ENCODE peak calls at places on chromosomes 6 and 20, in six cellular contexts. G, X, P, K, V and Y are unnamed samples.

GRCh38 chr20:32737371-32738223 is 5.7 kb downstream of the COMMD7 start:
- DNase-seq in G (no peak), X (no peak), P (no peak), K (no peak), V (peak), Y (no peak)

GRCh38 chr20:57594092-57594911 is 25.9 kb downstream of the ZBP1 start:
- DNase-seq in G (peak), X (peak), P (peak), K (peak), V (peak), Y (peak)

GRCh38 chr6:53321701-53322100 is 27.0 kb downstream of the ELOVL5 start:
- DNase-seq in G (no peak), X (no peak), P (no peak), K (no peak), V (no peak), Y (no peak)

GRCh38 chr20:18006684-18007083 is 37.9 kb downstream of the MGME1 start:
- DNase-seq in G (no peak), X (no peak), P (no peak), K (no peak), V (no peak), Y (no peak)

GRCh38 chr20:63736893-63737689 is 627 bp downstream of the LIME1 start:
- DNase-seq in G (peak), X (peak), P (peak), K (no peak), V (no peak), Y (no peak)

GRCh38 chr6:89144358-89145041 is 1.4 kb upstream of the PM20D2 start:
- DNase-seq in G (no peak), X (no peak), P (no peak), K (no peak), V (peak), Y (no peak)

GRCh38 chr6:160256445-160256844 is 2.2 kb downstream of the SLC22A2 start:
- DNase-seq in G (no peak), X (no peak), P (no peak), K (peak), V (no peak), Y (no peak)

GRCh38 chr20:11921326-11921725 is 3.6 kb downstream of the BTBD3 start:
- DNase-seq in G (no peak), X (no peak), P (no peak), K (no peak), V (no peak), Y (no peak)

GRCh38 chr6:113809818-113810217 is 47.3 kb upstream of the MARCKS start:
- DNase-seq in G (no peak), X (no peak), P (no peak), K (no peak), V (peak), Y (no peak)

GRCh38 chr6:118893095-118893881 is 664 bp upstream of the ASF1A start:
- DNase-seq in G (peak), X (peak), P (peak), K (peak), V (peak), Y (no peak)

GRCh38 chr6:154621611-154622010 is 111.1 kb upstream of the CNKSR3 start:
- DNase-seq in G (no peak), X (no peak), P (no peak), K (no peak), V (no peak), Y (no peak)

GRCh38 chr6:44152109-44152461 is 6.5 kb upstream of the CAPN11 start:
- DNase-seq in G (no peak), X (no peak), P (no peak), K (no peak), V (no peak), Y (no peak)
- TF ChIP-seq CTCF in G (no peak), X (peak), P (no peak), K (peak), V (no peak), Y (no peak)

GRCh38 chr20:1466211-1467081 is at the start of gene NSFL1C:
- DNase-seq in G (peak), X (peak), P (peak), K (peak), V (peak), Y (peak)
- TF ChIP-seq CTCF in G (peak), X (peak), P (peak), K (peak), V (peak), Y (peak)

DNA sequence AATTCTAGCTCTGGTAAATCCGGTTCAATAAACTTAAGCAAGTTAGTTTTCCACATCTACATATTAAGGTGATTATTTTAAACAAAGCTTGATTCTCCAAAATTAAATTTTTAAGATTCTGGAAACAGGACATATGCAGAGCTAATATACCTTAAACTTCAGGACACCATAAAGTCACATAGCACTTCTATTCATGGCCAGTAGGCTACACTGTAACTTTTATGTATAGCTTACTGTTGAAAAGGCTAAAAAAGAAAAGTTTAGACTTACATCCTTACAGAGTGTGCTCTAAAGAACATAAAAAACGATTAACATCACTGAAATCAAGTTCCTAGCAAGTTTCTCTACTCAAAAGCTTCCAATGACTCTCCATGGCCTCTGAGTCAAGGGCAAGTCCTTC is 224.7 kb downstream of the PTPRK start:
- DNase-seq in G (no peak), X (no peak), P (no peak), K (no peak), V (no peak), Y (no peak)
- TF ChIP-seq CTCF in G (no peak), X (no peak), P (no peak), K (no peak), V (no peak), Y (no peak)

GRCh38 chr6:105402090-105402980 is 547 bp downstream of the PREP start:
- DNase-seq in G (peak), X (no peak), P (peak), K (peak), V (peak), Y (peak)
- TF ChIP-seq CTCF in G (no peak), X (no peak), P (no peak), K (no peak), V (no peak), Y (no peak)

GRCh38 chr6:20946037-20946436 is 411.8 kb downstream of the CDKAL1 start:
- DNase-seq in G (no peak), X (no peak), P (no peak), K (no peak), V (peak), Y (no peak)
- TF ChIP-seq CTCF in G (no peak), X (no peak), P (no peak), K (no peak), V (no peak), Y (peak)

DNA sequence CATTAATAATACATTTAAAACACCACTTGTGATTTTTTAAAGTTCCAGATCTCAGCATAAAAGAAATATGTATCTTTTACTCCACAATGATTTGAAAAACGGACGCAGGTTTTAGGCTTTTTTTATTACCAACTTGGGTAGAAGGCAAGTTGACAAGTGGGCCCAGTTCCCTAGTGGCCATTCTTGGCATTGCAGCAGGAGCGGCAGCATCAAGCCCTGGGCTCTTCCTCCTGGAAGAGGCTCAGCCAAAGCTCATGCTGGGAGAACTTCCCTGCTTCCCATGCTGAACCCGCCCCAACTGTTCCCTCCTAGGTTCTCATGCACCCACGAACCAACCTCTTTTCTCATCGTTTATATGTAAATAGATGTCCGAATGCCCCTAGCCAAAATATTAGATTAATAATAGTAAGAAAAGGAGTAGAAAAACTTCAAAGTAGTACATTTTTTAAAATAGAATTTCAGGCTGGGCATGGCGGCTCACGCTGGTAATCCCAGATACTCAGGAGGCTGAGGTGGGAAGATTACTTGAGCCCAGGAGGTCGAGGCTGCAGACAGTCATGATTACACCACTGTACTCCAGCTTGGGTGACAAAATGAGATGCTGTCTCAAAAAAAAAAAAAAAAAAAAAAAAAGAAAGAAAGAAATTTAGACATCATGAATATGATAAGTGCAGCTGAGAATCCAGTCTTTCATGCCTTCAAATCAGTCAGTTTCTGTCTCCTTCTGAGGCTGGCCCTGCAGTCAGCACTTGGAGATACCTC is 18.2 kb upstream of the MYB start:
- DNase-seq in G (peak), X (no peak), P (peak), K (no peak), V (peak), Y (peak)
- TF ChIP-seq CTCF in G (peak), X (no peak), P (peak), K (peak), V (peak), Y (peak)

GRCh38 chr6:48447251-48447650 is 336.3 kb upstream of the PTCHD4 start:
- DNase-seq in G (no peak), X (no peak), P (no peak), K (peak), V (no peak), Y (no peak)

GRCh38 chr6:48449002-48449401 is 338.0 kb upstream of the PTCHD4 start:
- DNase-seq in G (no peak), X (no peak), P (no peak), K (no peak), V (peak), Y (no peak)
- TF ChIP-seq CTCF in G (no peak), X (no peak), P (no peak), K (no peak), V (no peak), Y (no peak)

DNA sequence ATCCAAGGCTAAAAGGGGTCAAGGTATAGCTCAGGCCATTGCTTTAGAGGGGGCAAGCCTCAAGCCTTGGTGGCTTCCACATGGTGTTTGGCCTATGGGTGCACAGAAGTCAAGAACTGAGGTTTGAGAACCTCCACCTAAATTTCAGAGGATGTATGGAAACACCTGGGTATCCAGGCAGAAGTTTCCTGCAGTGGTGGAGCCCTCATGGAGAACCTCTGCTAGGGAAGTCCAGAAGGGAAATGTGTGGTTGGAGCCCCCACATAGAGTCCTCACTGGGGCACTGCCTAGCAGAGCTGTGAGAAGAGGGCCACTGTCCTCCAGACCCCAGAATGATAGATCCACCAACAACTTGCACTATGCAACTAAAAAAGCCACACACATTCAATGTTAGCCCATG is 678.7 kb upstream of the ADGRB3 start:
- DNase-seq in G (no peak), X (no peak), P (no peak), K (no peak), V (no peak), Y (no peak)
- TF ChIP-seq CTCF in G (no peak), X (no peak), P (no peak), K (no peak), V (no peak), Y (no peak)